ENCODE peak calls at places on chromosomes 5 and 9, in ten cellular contexts. One of them, this sample, is unnamed.
A peak's percentile ranks its signal among the peaks of the same experiment; 100 is the strongest.

GRCh38 chr5:139636975-139637408 is 11.2 kb upstream of the CXXC5 start:
- DNase-seq in psoas muscle: no peak
- DNase-seq in spleen: no peak
- DNase-seq in left ventricle myocardium inferior: no peak
- DNase-seq in retinal pigment epithelial cell: no peak
- DNase-seq in GM12865: peak; percentile 89
- DNase-seq in WERI-Rb-1: no peak
- DNase-seq in breast epithelium: no peak
- DNase-seq in bronchial epithelial cell: peak; percentile 74
- DNase-seq in fibroblast of the aortic adventitia: no peak
- DNase-seq in this sample: no peak

GRCh38 chr5:71974165-71974564 is 133.1 kb upstream of the MAP1B start:
- DNase-seq in WERI-Rb-1: no peak
- DNase-seq in psoas muscle: no peak
- DNase-seq in retinal pigment epithelial cell: no peak
- DNase-seq in spleen: no peak
- DNase-seq in breast epithelium: no peak
- DNase-seq in fibroblast of the aortic adventitia: no peak
- DNase-seq in left ventricle myocardium inferior: no peak
- DNase-seq in bronchial epithelial cell: no peak
- DNase-seq in GM12865: no peak
- DNase-seq in this sample: peak; percentile 28

GRCh38 chr5:74934949-74935751 is 69.0 kb upstream of the FAM169A start:
- DNase-seq in WERI-Rb-1: no peak
- DNase-seq in psoas muscle: no peak
- DNase-seq in left ventricle myocardium inferior: no peak
- DNase-seq in retinal pigment epithelial cell: peak; percentile 25
- DNase-seq in fibroblast of the aortic adventitia: peak; percentile 33
- DNase-seq in bronchial epithelial cell: peak; percentile 70
- DNase-seq in GM12865: peak; percentile 22
- DNase-seq in breast epithelium: no peak
- DNase-seq in spleen: no peak
- DNase-seq in this sample: no peak

GRCh38 chr9:68509689-68510088 is 31.0 kb downstream of the TMEM252 start:
- DNase-seq in psoas muscle: no peak
- DNase-seq in GM12865: no peak
- DNase-seq in left ventricle myocardium inferior: no peak
- DNase-seq in bronchial epithelial cell: no peak
- DNase-seq in retinal pigment epithelial cell: no peak
- DNase-seq in WERI-Rb-1: no peak
- DNase-seq in fibroblast of the aortic adventitia: no peak
- DNase-seq in spleen: no peak
- DNase-seq in breast epithelium: no peak
- DNase-seq in this sample: no peak

GRCh38 chr5:178314066-178314660 is 81.6 kb upstream of the PHYKPL start:
- DNase-seq in breast epithelium: no peak
- DNase-seq in fibroblast of the aortic adventitia: no peak
- DNase-seq in retinal pigment epithelial cell: no peak
- DNase-seq in left ventricle myocardium inferior: no peak
- DNase-seq in WERI-Rb-1: no peak
- DNase-seq in bronchial epithelial cell: no peak
- DNase-seq in psoas muscle: peak; percentile 33
- DNase-seq in GM12865: no peak
- DNase-seq in spleen: peak; percentile 34
- DNase-seq in this sample: no peak

GRCh38 chr5:97172227-97172626 is 10.8 kb downstream of the RIOK2 start:
- DNase-seq in WERI-Rb-1: no peak
- DNase-seq in psoas muscle: no peak
- DNase-seq in fibroblast of the aortic adventitia: no peak
- DNase-seq in spleen: no peak
- DNase-seq in GM12865: no peak
- DNase-seq in left ventricle myocardium inferior: no peak
- DNase-seq in bronchial epithelial cell: no peak
- DNase-seq in retinal pigment epithelial cell: no peak
- DNase-seq in breast epithelium: no peak
- DNase-seq in this sample: no peak

GRCh38 chr9:82600536-82601271 is 462.2 kb downstream of the RASEF start:
- DNase-seq in fibroblast of the aortic adventitia: no peak
- DNase-seq in GM12865: no peak
- DNase-seq in retinal pigment epithelial cell: peak; percentile 16
- DNase-seq in left ventricle myocardium inferior: no peak
- DNase-seq in psoas muscle: no peak
- DNase-seq in spleen: no peak
- DNase-seq in bronchial epithelial cell: no peak
- DNase-seq in WERI-Rb-1: peak; percentile 80
- DNase-seq in breast epithelium: no peak
- DNase-seq in this sample: peak; percentile 17

GRCh38 chr5:19855031-19855430 is 133.0 kb downstream of the CDH18 start:
- DNase-seq in psoas muscle: no peak
- DNase-seq in WERI-Rb-1: no peak
- DNase-seq in fibroblast of the aortic adventitia: peak; percentile 28
- DNase-seq in retinal pigment epithelial cell: no peak
- DNase-seq in bronchial epithelial cell: no peak
- DNase-seq in GM12865: no peak
- DNase-seq in breast epithelium: no peak
- DNase-seq in spleen: no peak
- DNase-seq in left ventricle myocardium inferior: no peak
- DNase-seq in this sample: no peak

GRCh38 chr5:1511037-1511436 is 12.7 kb downstream of the LPCAT1 start:
- DNase-seq in spleen: peak; percentile 72
- DNase-seq in bronchial epithelial cell: no peak
- DNase-seq in psoas muscle: peak; percentile 42
- DNase-seq in fibroblast of the aortic adventitia: no peak
- DNase-seq in left ventricle myocardium inferior: no peak
- DNase-seq in retinal pigment epithelial cell: no peak
- DNase-seq in GM12865: no peak
- DNase-seq in WERI-Rb-1: peak; percentile 7
- DNase-seq in breast epithelium: no peak
- DNase-seq in this sample: peak; percentile 9

GRCh38 chr9:126702501-126703329 is 89.0 kb downstream of the LMX1B start:
- DNase-seq in WERI-Rb-1: peak; percentile 90
- DNase-seq in GM12865: no peak
- DNase-seq in retinal pigment epithelial cell: peak; percentile 79
- DNase-seq in left ventricle myocardium inferior: no peak
- DNase-seq in psoas muscle: no peak
- DNase-seq in bronchial epithelial cell: no peak
- DNase-seq in spleen: peak; percentile 79
- DNase-seq in breast epithelium: peak; percentile 54
- DNase-seq in fibroblast of the aortic adventitia: no peak
- DNase-seq in this sample: no peak

GRCh38 chr5:4879693-4880303 is 260.3 kb upstream of the ADAMTS16 start:
- DNase-seq in fibroblast of the aortic adventitia: peak; percentile 85
- DNase-seq in psoas muscle: peak; percentile 81
- DNase-seq in WERI-Rb-1: peak; percentile 81
- DNase-seq in spleen: no peak
- DNase-seq in bronchial epithelial cell: peak; percentile 50
- DNase-seq in breast epithelium: peak; percentile 80
- DNase-seq in GM12865: peak; percentile 76
- DNase-seq in retinal pigment epithelial cell: peak; percentile 3
- DNase-seq in left ventricle myocardium inferior: peak; percentile 73
- DNase-seq in this sample: peak; percentile 68

GRCh38 chr9:90899287-90899686 is 97.7 kb downstream of the SYK start:
- DNase-seq in psoas muscle: no peak
- DNase-seq in breast epithelium: no peak
- DNase-seq in spleen: no peak
- DNase-seq in left ventricle myocardium inferior: no peak
- DNase-seq in WERI-Rb-1: no peak
- DNase-seq in retinal pigment epithelial cell: no peak
- DNase-seq in GM12865: no peak
- DNase-seq in bronchial epithelial cell: no peak
- DNase-seq in fibroblast of the aortic adventitia: no peak
- DNase-seq in this sample: no peak

GRCh38 chr5:54446169-54446786 is 9.2 kb upstream of the HSPB3 start:
- DNase-seq in WERI-Rb-1: no peak
- DNase-seq in retinal pigment epithelial cell: no peak
- DNase-seq in fibroblast of the aortic adventitia: peak; percentile 35
- DNase-seq in spleen: no peak
- DNase-seq in bronchial epithelial cell: no peak
- DNase-seq in GM12865: no peak
- DNase-seq in breast epithelium: no peak
- DNase-seq in psoas muscle: no peak
- DNase-seq in left ventricle myocardium inferior: peak; percentile 36
- DNase-seq in this sample: no peak

GRCh38 chr5:107869459-107870115 is 198.8 kb upstream of the EFNA5 start:
- DNase-seq in GM12865: no peak
- DNase-seq in spleen: no peak
- DNase-seq in retinal pigment epithelial cell: peak; percentile 46
- DNase-seq in bronchial epithelial cell: peak; percentile 93
- DNase-seq in psoas muscle: no peak
- DNase-seq in fibroblast of the aortic adventitia: peak; percentile 69
- DNase-seq in WERI-Rb-1: no peak
- DNase-seq in breast epithelium: no peak
- DNase-seq in left ventricle myocardium inferior: no peak
- DNase-seq in this sample: no peak

GRCh38 chr5:142977363-142978051 is 207.3 kb downstream of the ARHGAP26 start:
- DNase-seq in left ventricle myocardium inferior: no peak
- DNase-seq in GM12865: peak; percentile 77
- DNase-seq in psoas muscle: no peak
- DNase-seq in retinal pigment epithelial cell: no peak
- DNase-seq in spleen: no peak
- DNase-seq in fibroblast of the aortic adventitia: peak; percentile 71
- DNase-seq in bronchial epithelial cell: peak; percentile 81
- DNase-seq in breast epithelium: no peak
- DNase-seq in WERI-Rb-1: no peak
- DNase-seq in this sample: no peak

GRCh38 chr5:138565100-138565821 is 9.9 kb downstream of the HSPA9 start:
- DNase-seq in GM12865: no peak
- DNase-seq in left ventricle myocardium inferior: no peak
- DNase-seq in fibroblast of the aortic adventitia: no peak
- DNase-seq in bronchial epithelial cell: no peak
- DNase-seq in breast epithelium: no peak
- DNase-seq in retinal pigment epithelial cell: no peak
- DNase-seq in WERI-Rb-1: no peak
- DNase-seq in spleen: no peak
- DNase-seq in psoas muscle: no peak
- DNase-seq in this sample: no peak

GRCh38 chr5:90410178-90410762 is 714 bp upstream of the CETN3 start:
- DNase-seq in retinal pigment epithelial cell: no peak
- DNase-seq in spleen: no peak
- DNase-seq in breast epithelium: no peak
- DNase-seq in psoas muscle: no peak
- DNase-seq in fibroblast of the aortic adventitia: no peak
- DNase-seq in WERI-Rb-1: no peak
- DNase-seq in left ventricle myocardium inferior: no peak
- DNase-seq in bronchial epithelial cell: no peak
- DNase-seq in GM12865: no peak
- DNase-seq in this sample: no peak

GRCh38 chr5:81068635-81069034 is 108.5 kb downstream of the RASGRF2 start:
- DNase-seq in bronchial epithelial cell: no peak
- DNase-seq in GM12865: no peak
- DNase-seq in retinal pigment epithelial cell: no peak
- DNase-seq in WERI-Rb-1: no peak
- DNase-seq in fibroblast of the aortic adventitia: no peak
- DNase-seq in spleen: no peak
- DNase-seq in left ventricle myocardium inferior: no peak
- DNase-seq in breast epithelium: no peak
- DNase-seq in psoas muscle: no peak
- DNase-seq in this sample: no peak

GRCh38 chr9:109086221-109086620 is 33.5 kb downstream of the TMEM245 start:
- DNase-seq in psoas muscle: no peak
- DNase-seq in bronchial epithelial cell: peak; percentile 63
- DNase-seq in fibroblast of the aortic adventitia: no peak
- DNase-seq in left ventricle myocardium inferior: no peak
- DNase-seq in GM12865: peak; percentile 48
- DNase-seq in WERI-Rb-1: no peak
- DNase-seq in spleen: no peak
- DNase-seq in retinal pigment epithelial cell: no peak
- DNase-seq in breast epithelium: no peak
- DNase-seq in this sample: no peak

GRCh38 chr9:764105-764524 is 77.4 kb upstream of the DMRT1 start:
- DNase-seq in spleen: peak; percentile 76
- DNase-seq in psoas muscle: peak; percentile 77
- DNase-seq in fibroblast of the aortic adventitia: peak; percentile 90
- DNase-seq in GM12865: peak; percentile 84
- DNase-seq in left ventricle myocardium inferior: peak; percentile 57
- DNase-seq in WERI-Rb-1: peak; percentile 67
- DNase-seq in bronchial epithelial cell: peak; percentile 70
- DNase-seq in breast epithelium: peak; percentile 60
- DNase-seq in retinal pigment epithelial cell: no peak
- DNase-seq in this sample: peak; percentile 74
- TF ChIP-seq CTCF in spleen: peak; percentile 74
- TF ChIP-seq CTCF in psoas muscle: peak; percentile 97
- TF ChIP-seq CTCF in fibroblast of the aortic adventitia: peak; percentile 96
- TF ChIP-seq CTCF in GM12865: peak; percentile 74
- TF ChIP-seq CTCF in left ventricle myocardium inferior: peak; percentile 98
- TF ChIP-seq CTCF in WERI-Rb-1: peak; percentile 78
- TF ChIP-seq CTCF in bronchial epithelial cell: peak; percentile 77
- TF ChIP-seq CTCF in breast epithelium: peak; percentile 93
- TF ChIP-seq CTCF in retinal pigment epithelial cell: peak; percentile 70
- TF ChIP-seq CTCF in this sample: peak; percentile 95

DNA sequence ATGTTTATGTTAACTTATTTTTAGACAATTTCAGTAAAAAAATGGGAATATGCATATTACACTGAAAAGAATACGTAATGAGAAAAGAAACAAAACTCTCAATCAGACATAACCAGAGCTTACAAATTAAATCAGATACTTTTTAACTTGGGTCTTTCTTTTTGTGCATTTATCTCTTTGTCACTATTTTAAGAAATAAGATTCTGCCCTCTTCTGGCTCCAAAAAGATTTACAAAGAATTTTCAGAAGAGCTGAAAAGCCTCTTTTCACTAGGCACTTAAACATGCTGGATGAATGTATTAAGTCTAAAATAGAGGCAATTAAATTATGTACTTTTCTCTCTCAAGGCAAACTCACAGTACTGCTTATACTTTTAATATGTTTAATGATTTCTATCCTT is 55.5 kb downstream of the CEP120 start:
- DNase-seq in bronchial epithelial cell: peak; percentile 27
- DNase-seq in retinal pigment epithelial cell: no peak
- DNase-seq in breast epithelium: no peak
- DNase-seq in spleen: no peak
- DNase-seq in left ventricle myocardium inferior: no peak
- DNase-seq in WERI-Rb-1: no peak
- DNase-seq in GM12865: peak; percentile 15
- DNase-seq in psoas muscle: no peak
- DNase-seq in fibroblast of the aortic adventitia: peak; percentile 57
- DNase-seq in this sample: no peak
- TF ChIP-seq CTCF in bronchial epithelial cell: no peak
- TF ChIP-seq CTCF in retinal pigment epithelial cell: peak; percentile 31
- TF ChIP-seq CTCF in breast epithelium: no peak
- TF ChIP-seq CTCF in spleen: no peak
- TF ChIP-seq CTCF in left ventricle myocardium inferior: peak; percentile 40
- TF ChIP-seq CTCF in WERI-Rb-1: no peak
- TF ChIP-seq CTCF in GM12865: peak; percentile 17
- TF ChIP-seq CTCF in psoas muscle: peak; percentile 23
- TF ChIP-seq CTCF in fibroblast of the aortic adventitia: peak; percentile 42
- TF ChIP-seq CTCF in this sample: no peak

GRCh38 chr9:84668204-84669007 is 1.1 kb upstream of the NTRK2 start:
- DNase-seq in WERI-Rb-1: peak; percentile 22
- DNase-seq in bronchial epithelial cell: peak; percentile 54
- DNase-seq in psoas muscle: peak; percentile 74
- DNase-seq in fibroblast of the aortic adventitia: peak; percentile 35
- DNase-seq in breast epithelium: peak; percentile 64
- DNase-seq in GM12865: peak; percentile 61
- DNase-seq in spleen: peak; percentile 83
- DNase-seq in left ventricle myocardium inferior: peak; percentile 65
- DNase-seq in retinal pigment epithelial cell: peak; percentile 15
- DNase-seq in this sample: no peak
- TF ChIP-seq CTCF in WERI-Rb-1: peak; percentile 38
- TF ChIP-seq CTCF in bronchial epithelial cell: peak; percentile 50
- TF ChIP-seq CTCF in psoas muscle: peak; percentile 51
- TF ChIP-seq CTCF in fibroblast of the aortic adventitia: peak; percentile 28
- TF ChIP-seq CTCF in breast epithelium: peak; percentile 41
- TF ChIP-seq CTCF in GM12865: peak; percentile 58
- TF ChIP-seq CTCF in spleen: peak; percentile 65
- TF ChIP-seq CTCF in left ventricle myocardium inferior: peak; percentile 72
- TF ChIP-seq CTCF in retinal pigment epithelial cell: peak; percentile 62
- TF ChIP-seq CTCF in this sample: peak; percentile 29

GRCh38 chr9:134962065-134962997 is 44.6 kb upstream of the FCN1 start:
- DNase-seq in bronchial epithelial cell: no peak
- DNase-seq in WERI-Rb-1: peak; percentile 31
- DNase-seq in fibroblast of the aortic adventitia: no peak
- DNase-seq in left ventricle myocardium inferior: no peak
- DNase-seq in spleen: no peak
- DNase-seq in psoas muscle: peak; percentile 26
- DNase-seq in retinal pigment epithelial cell: no peak
- DNase-seq in breast epithelium: peak; percentile 37
- DNase-seq in GM12865: no peak
- DNase-seq in this sample: no peak
- TF ChIP-seq CTCF in bronchial epithelial cell: no peak
- TF ChIP-seq CTCF in WERI-Rb-1: no peak
- TF ChIP-seq CTCF in fibroblast of the aortic adventitia: no peak
- TF ChIP-seq CTCF in left ventricle myocardium inferior: no peak
- TF ChIP-seq CTCF in spleen: no peak
- TF ChIP-seq CTCF in psoas muscle: no peak
- TF ChIP-seq CTCF in retinal pigment epithelial cell: no peak
- TF ChIP-seq CTCF in breast epithelium: no peak
- TF ChIP-seq CTCF in GM12865: no peak
- TF ChIP-seq CTCF in this sample: no peak

This sample was measured in uterus.